ENCODE peak calls at places on chromosomes 5 and 9, in five cellular contexts. B is astrocyte, P is HL-60, Y is PC-3, U is fibroblast of mammary gland. X is an unnamed sample.

GRCh38 chr9:110650261-110650660 is 18.3 kb upstream of the MUSK start:
- DNase-seq in B (peak; percentile 84), P (no peak), Y (peak; percentile 68), U (peak; percentile 95), X (no peak)

GRCh38 chr5:177458912-177459350 is 12.3 kb downstream of the PRR7 start:
- DNase-seq in B (no peak), P (no peak), Y (peak; percentile 34), U (peak; percentile 50), X (no peak)

GRCh38 chr9:89434636-89435314 is 63.1 kb downstream of the SEMA4D start:
- DNase-seq in B (no peak), P (no peak), Y (no peak), U (no peak), X (no peak)

GRCh38 chr9:14935099-14935710 is 25.0 kb upstream of the FREM1 start:
- DNase-seq in B (no peak), P (no peak), Y (no peak), U (no peak), X (no peak)

GRCh38 chr9:120950421-120951388 is 24.1 kb upstream of the TRAF1 start:
- DNase-seq in B (no peak), P (no peak), Y (no peak), U (no peak), X (no peak)

GRCh38 chr5:59790399-59791130 is 103.0 kb downstream of the PDE4D start:
- DNase-seq in B (peak; percentile 60), P (no peak), Y (peak; percentile 47), U (peak; percentile 80), X (no peak)

GRCh38 chr9:137590123-137590468 is 216 bp downstream of the ZMYND19 start:
- DNase-seq in B (no peak), P (no peak), Y (no peak), U (no peak), X (no peak)

GRCh38 chr9:137150485-137151060 is 11.6 kb downstream of the GRIN1 start:
- DNase-seq in B (no peak), P (no peak), Y (peak; percentile 94), U (peak; percentile 49), X (peak; percentile 54)

GRCh38 chr9:92680166-92681119 is 10.5 kb upstream of the IPPK start:
- DNase-seq in B (peak; percentile 37), P (no peak), Y (no peak), U (peak; percentile 46), X (no peak)

GRCh38 chr5:165201364-165202143 is 1696.1 kb downstream of the MAT2B start:
- DNase-seq in B (peak; percentile 69), P (peak; percentile 45), Y (peak; percentile 11), U (peak; percentile 73), X (no peak)

GRCh38 chr5:56112526-56113121 is 117.9 kb upstream of the IL6ST start:
- DNase-seq in B (no peak), P (no peak), Y (peak; percentile 14), U (peak; percentile 46), X (no peak)

GRCh38 chr9:84239341-84239740 is 101.2 kb downstream of the SLC28A3 start:
- DNase-seq in B (peak; percentile 66), P (no peak), Y (no peak), U (peak; percentile 31), X (no peak)

GRCh38 chr5:139251281-139251687 is 42.3 kb upstream of the MATR3 start:
- DNase-seq in B (no peak), P (no peak), Y (peak; percentile 48), U (peak; percentile 12), X (no peak)

GRCh38 chr9:96219615-96220257 is 82.2 kb downstream of the HSD17B3 start:
- DNase-seq in B (no peak), P (no peak), Y (no peak), U (peak; percentile 61), X (no peak)

GRCh38 chr9:77514886-77515711 is 133.0 kb downstream of the GNA14 start:
- DNase-seq in B (peak; percentile 90), P (no peak), Y (peak; percentile 75), U (peak; percentile 78), X (no peak)

GRCh38 chr5:75461679-75462078 is 49.8 kb downstream of the CERT1 start:
- DNase-seq in B (no peak), P (no peak), Y (no peak), U (peak; percentile 76), X (no peak)

GRCh38 chr9:129336601-129337286 is 158.7 kb upstream of the IER5L start:
- DNase-seq in B (peak; percentile 85), P (no peak), Y (no peak), U (peak; percentile 44), X (no peak)

GRCh38 chr9:82073551-82073950 is 85.0 kb downstream of the SPATA31D1 start:
- DNase-seq in B (no peak), P (no peak), Y (no peak), U (no peak), X (no peak)

GRCh38 chr5:57539281-57539701 is 56.7 kb upstream of the ACTBL2 start:
- DNase-seq in B (peak; percentile 59), P (no peak), Y (no peak), U (peak; percentile 67), X (no peak)

GRCh38 chr5:128782446-128782845 is 182.8 kb upstream of the SLC27A6 start:
- DNase-seq in B (peak; percentile 89), P (no peak), Y (peak; percentile 87), U (peak; percentile 87), X (no peak)

GRCh38 chr5:133256276-133256675 is 204.5 kb downstream of the HSPA4 start:
- DNase-seq in B (no peak), P (no peak), Y (no peak), U (no peak), X (no peak)

GRCh38 chr5:138927979-138928378 is 52.8 kb upstream of the LRRTM2 start:
- DNase-seq in B (no peak), P (no peak), Y (no peak), U (no peak), X (no peak)

GRCh38 chr9:88237454-88238280 is 99.4 kb upstream of the SPATA31C2 start:
- DNase-seq in B (no peak), P (no peak), Y (no peak), U (no peak), X (no peak)

GRCh38 chr5:36174119-36174518 is 22.2 kb downstream of the SKP2 start:
- DNase-seq in B (no peak), P (no peak), Y (no peak), U (no peak), X (no peak)

GRCh38 chr5:4551034-4551433 is 589.1 kb upstream of the ADAMTS16 start:
- DNase-seq in B (peak; percentile 89), P (no peak), Y (no peak), U (no peak), X (no peak)

GRCh38 chr5:66653380-66653779 is 57.2 kb downstream of the MAST4 start:
- DNase-seq in B (peak; percentile 71), P (no peak), Y (peak; percentile 3), U (peak; percentile 91), X (no peak)

GRCh38 chr9:35552837-35553236 is 52.2 kb upstream of the TESK1 start:
- DNase-seq in B (peak; percentile 47), P (no peak), Y (peak; percentile 20), U (peak; percentile 35), X (no peak)

GRCh38 chr9:75001719-75002421 is 26.2 kb downstream of the CARNMT1 start:
- DNase-seq in B (peak; percentile 66), P (peak; percentile 60), Y (peak; percentile 76), U (peak; percentile 91), X (peak; percentile 75)

GRCh38 chr5:71586052-71586940 is 844 bp upstream of the MCCC2 start:
- DNase-seq in B (no peak), P (no peak), Y (no peak), U (peak; percentile 77), X (peak; percentile 64)

GRCh38 chr5:168946363-168946762 is 354.6 kb downstream of the SLIT3 start:
- DNase-seq in B (no peak), P (no peak), Y (peak; percentile 13), U (no peak), X (no peak)

GRCh38 chr9:137055385-137056364 is 1.8 kb upstream of the ENTPD2 start:
- DNase-seq in B (peak; percentile 66), P (no peak), Y (peak; percentile 22), U (peak; percentile 71), X (no peak)

GRCh38 chr5:13771011-13771571 is 173.4 kb downstream of the DNAH5 start:
- DNase-seq in B (peak; percentile 66), P (no peak), Y (peak; percentile 66), U (peak; percentile 6), X (no peak)

GRCh38 chr5:31328031-31328430 is 134.5 kb downstream of the CDH6 start:
- DNase-seq in B (peak; percentile 35), P (no peak), Y (no peak), U (no peak), X (no peak)

GRCh38 chr5:167511-167910 is 23.8 kb upstream of the LRRC14B start:
- DNase-seq in B (peak; percentile 10), P (no peak), Y (no peak), U (no peak), X (no peak)

GRCh38 chr9:116901260-116901659 is 214.2 kb downstream of the TRIM32 start:
- DNase-seq in B (peak; percentile 8), P (no peak), Y (peak; percentile 4), U (no peak), X (no peak)
- TF ChIP-seq CTCF in B (no peak), P (no peak), Y (no peak), U (no peak), X (no peak)

GRCh38 chr5:140630296-140630695 is 2.7 kb downstream of the CD14 start:
- DNase-seq in B (no peak), P (no peak), Y (no peak), U (peak; percentile 49), X (no peak)
- H3K4me3 ChIP-seq in B (no peak overlapping the region), P (no peak overlapping the region), Y (no peak overlapping the region), U (no peak overlapping the region), X (no peak overlapping the region)

DNA sequence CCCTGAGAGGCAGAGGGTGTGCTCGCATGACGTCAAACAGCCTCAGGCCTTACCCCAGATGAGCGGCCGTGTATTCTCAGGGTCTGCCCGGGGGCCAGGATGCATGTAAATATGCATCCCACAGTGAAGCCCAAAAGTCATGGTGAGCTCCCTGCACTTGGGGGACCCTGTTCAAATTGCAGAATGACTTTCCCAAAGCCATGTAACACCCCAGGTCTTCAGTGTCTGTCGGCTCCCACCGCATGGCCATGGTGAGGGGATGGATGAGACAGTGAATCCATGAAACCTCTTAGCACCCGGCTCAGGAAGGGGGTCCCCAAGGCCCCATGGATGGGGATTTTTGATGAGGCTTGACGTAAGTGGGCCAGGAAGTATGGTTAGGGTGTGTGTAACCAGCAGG is 9.3 kb upstream of the COL5A1 start:
- DNase-seq in B (no peak), P (no peak), Y (no peak), U (no peak), X (no peak)
- TF ChIP-seq CTCF in B (no peak), P (no peak), Y (no peak), U (no peak), X (no peak)

DNA sequence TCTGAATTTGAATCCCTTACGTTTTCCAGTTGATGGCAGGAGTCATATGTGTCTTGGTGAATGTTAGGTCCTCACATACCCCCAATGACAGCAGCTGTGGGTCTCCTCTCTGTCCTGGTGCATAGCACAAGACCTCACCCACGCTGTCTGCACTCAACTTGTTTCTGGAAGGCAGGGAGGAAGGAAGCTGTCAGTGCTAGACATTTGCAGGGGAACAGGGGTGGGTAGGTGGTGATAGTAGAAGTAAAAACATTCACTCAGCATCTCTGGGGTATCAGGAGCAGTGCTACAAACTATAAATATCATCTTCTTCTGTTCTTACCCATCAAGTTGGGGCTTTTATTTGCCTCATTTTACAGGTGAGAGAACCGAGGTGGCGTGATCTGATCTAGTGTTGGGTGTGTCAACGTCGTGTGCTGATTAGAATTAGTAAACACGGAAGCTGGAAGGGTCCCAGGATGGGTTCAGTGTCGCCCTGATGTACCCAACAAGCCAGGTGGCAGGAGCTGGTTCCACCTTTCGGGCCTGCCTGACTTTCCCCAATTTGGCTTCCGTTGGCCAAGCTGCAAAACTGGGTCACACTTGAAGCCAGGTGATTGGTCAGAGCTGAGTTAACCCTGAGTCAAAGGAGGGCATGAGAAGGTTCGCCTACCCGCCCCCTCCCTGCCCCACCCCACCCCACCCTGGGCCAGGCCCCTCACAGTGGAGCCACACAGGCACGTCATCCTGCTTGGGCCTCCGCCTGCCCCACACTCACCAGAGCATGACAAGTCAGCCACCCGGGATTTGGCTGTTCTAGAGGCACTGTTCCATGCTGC is 15.8 kb downstream of the ERGIC1 start:
- DNase-seq in B (no peak), P (no peak), Y (peak; percentile 16), U (peak; percentile 75), X (peak; percentile 42)
- H3K4me3 ChIP-seq in B (no peak overlapping the region), P (no peak overlapping the region), Y (no peak overlapping the region), U (no peak overlapping the region), X (peak overlapping the region; percentile 3)